ENCODE peak calls at places on chromosomes 12 and 14, in ten cellular contexts. H is AG08396; J is NCI-H2171; D is M059J; U is Right ventricle myocardium inferior; I is right cardiac atrium; C is stimulated activated CD4-positive, alpha-beta T cell treated with anti-CD3 and anti-CD28 coated beads, Interleukin-2, amount 100 ng/mL, for 48 hours; W is AML-193; P is ureter; O is NCI-H345. E is an unnamed sample.

GRCh38 chr12:109741970-109742372 is 28.3 kb downstream of the FAM222A start:
- DNase-seq in I (no peak), P (no peak), H (no peak), C (no peak), U (peak), J (no peak), D (no peak), W (no peak), O (no peak), E (no peak)

GRCh38 chr14:30179381-30180130 is 251.9 kb upstream of the PRKD1 start:
- DNase-seq in J (no peak), H (no peak), U (no peak), W (no peak), O (no peak), C (no peak), P (no peak), I (no peak), D (no peak), E (no peak)

GRCh38 chr12:91361864-91362263 is 179.2 kb upstream of the DCN start:
- DNase-seq in U (no peak), O (peak), J (peak), D (peak), C (no peak), I (no peak), W (peak), P (no peak), H (no peak), E (no peak)

GRCh38 chr14:61102549-61103466 is 121.8 kb downstream of the SLC38A6 start:
- DNase-seq in H (no peak), P (no peak), O (no peak), J (no peak), W (no peak), U (no peak), I (no peak), D (no peak), C (no peak), E (no peak)

GRCh38 chr14:35818346-35819115 is 7.6 kb upstream of the BRMS1L start:
- DNase-seq in H (peak), O (peak), I (no peak), U (no peak), J (peak), P (no peak), W (peak), C (no peak), D (peak), E (peak)

GRCh38 chr12:98559666-98560065 is 33.8 kb upstream of the SLC25A3 start:
- DNase-seq in W (no peak), O (no peak), D (no peak), I (no peak), P (no peak), U (no peak), H (no peak), J (no peak), C (no peak), E (no peak)

GRCh38 chr14:73800970-73801515 is 50.6 kb upstream of the PTGR2 start:
- DNase-seq in P (no peak), D (no peak), I (no peak), W (no peak), C (no peak), O (no peak), H (no peak), U (no peak), J (no peak), E (no peak)

GRCh38 chr12:69274861-69275260 is 35.5 kb downstream of the CPSF6 start:
- DNase-seq in U (no peak), C (no peak), W (no peak), O (no peak), J (no peak), H (no peak), P (no peak), D (peak), I (no peak), E (peak)

GRCh38 chr12:131894981-131895639 is 688 bp downstream of the ULK1 start:
- DNase-seq in O (no peak), H (peak), W (no peak), J (no peak), P (peak), I (peak), D (no peak), C (no peak), U (peak), E (no peak)